ENCODE peak calls at places on chromosome 2, in ten cellular contexts. K is heart left ventricle; U is T follicular helper cell; Y is GM10248; W is iris pigment epithelial cell; R is retina; G is lower lobe of right lung; B is CD8-positive, alpha-beta memory T cell; L is kidney epithelial cell; P is A549. A is an unnamed sample.

GRCh38 chr2:168439536-168439935 is 16.5 kb upstream of the CERS6 start:
- DNase-seq in L (no peak), G (no peak), U (no peak), K (no peak), B (no peak), W (peak; percentile 47), R (no peak), Y (no peak), P (no peak), A (no peak)

GRCh38 chr2:169528271-169528701 is 18.8 kb downstream of the KLHL41 start:
- DNase-seq in B (peak; percentile 64), U (peak; percentile 60), W (peak; percentile 46), G (peak; percentile 61), P (peak; percentile 23), R (peak; percentile 56), L (peak; percentile 10), Y (peak; percentile 54), K (peak; percentile 66), A (peak; percentile 30)

GRCh38 chr2:197628043-197628500 is 47.3 kb downstream of the RFTN2 start:
- DNase-seq in R (peak; percentile 6), B (no peak), K (no peak), G (no peak), Y (no peak), L (no peak), U (no peak), P (no peak), W (peak; percentile 4), A (no peak)

GRCh38 chr2:27897755-27898154 is 7.2 kb downstream of the BABAM2 start:
- DNase-seq in G (no peak), L (no peak), B (no peak), Y (no peak), U (no peak), P (no peak), K (no peak), W (no peak), R (no peak), A (no peak)

GRCh38 chr2:239519921-239520585 is 119.2 kb upstream of the HDAC4 start:
- DNase-seq in Y (no peak), G (peak; percentile 25), R (no peak), B (no peak), W (no peak), P (no peak), K (peak; percentile 3), U (no peak), L (no peak), A (no peak)

GRCh38 chr2:2271471-2271941 is 59.6 kb downstream of the MYT1L start:
- DNase-seq in G (no peak), K (peak; percentile 57), R (no peak), L (peak; percentile 10), U (no peak), Y (no peak), W (no peak), P (no peak), B (no peak), A (no peak)

GRCh38 chr2:231614559-231615057 is 21.9 kb downstream of the TEX44 start:
- DNase-seq in W (no peak), P (no peak), Y (peak; percentile 50), U (no peak), L (no peak), K (peak; percentile 69), R (peak; percentile 91), B (no peak), G (peak; percentile 64), A (no peak)

GRCh38 chr2:15058015-15058414 is 425.5 kb downstream of the LRATD1 start:
- DNase-seq in K (no peak), Y (no peak), B (no peak), P (no peak), G (no peak), U (no peak), R (no peak), L (no peak), W (no peak), A (no peak)

GRCh38 chr2:9004338-9005204 is 1.1 kb upstream of the MBOAT2 start:
- DNase-seq in U (no peak), P (peak; percentile 30), Y (no peak), L (no peak), K (no peak), R (no peak), W (peak; percentile 80), B (no peak), G (no peak), A (no peak)

GRCh38 chr2:120670771-120671480 is 64.7 kb upstream of the GLI2 start:
- DNase-seq in W (no peak), R (no peak), L (no peak), P (no peak), K (no peak), B (no peak), G (no peak), Y (no peak), U (no peak), A (no peak)

GRCh38 chr2:12155308-12156061 is 409.1 kb downstream of the LPIN1 start:
- DNase-seq in B (no peak), G (no peak), R (no peak), P (no peak), W (peak; percentile 91), Y (no peak), L (peak; percentile 21), U (no peak), K (peak; percentile 54), A (no peak)

GRCh38 chr2:181357979-181358378 is 99.2 kb upstream of the ITGA4 start:
- DNase-seq in K (no peak), U (no peak), G (no peak), B (no peak), Y (no peak), R (no peak), P (no peak), W (no peak), L (no peak), A (no peak)

GRCh38 chr2:181785677-181786344 is 105.5 kb upstream of the NEUROD1 start:
- DNase-seq in K (no peak), L (no peak), G (no peak), R (no peak), U (no peak), W (peak; percentile 82), B (no peak), P (no peak), Y (no peak), A (peak; percentile 33)

GRCh38 chr2:76870581-76870980 is 651.6 kb downstream of the LRRTM4 start:
- DNase-seq in R (no peak), P (no peak), U (no peak), G (no peak), Y (no peak), B (no peak), L (no peak), W (peak; percentile 92), K (no peak), A (no peak)

GRCh38 chr2:40975175-40975574 is 523.3 kb upstream of the SLC8A1 start:
- DNase-seq in G (no peak), W (no peak), U (no peak), L (no peak), P (no peak), R (peak; percentile 7), K (no peak), Y (no peak), B (no peak), A (no peak)

GRCh38 chr2:207408086-207408794 is 121.5 kb upstream of the CREB1 start:
- DNase-seq in B (no peak), R (no peak), Y (no peak), P (peak; percentile 2), L (no peak), K (no peak), G (no peak), W (no peak), U (no peak), A (no peak)

GRCh38 chr2:160968183-160968582 is 192.0 kb upstream of the TANK start:
- DNase-seq in K (no peak), U (no peak), G (no peak), L (no peak), W (peak; percentile 17), P (no peak), Y (no peak), R (no peak), B (no peak), A (no peak)

GRCh38 chr2:217182996-217183395 is 323.1 kb upstream of the TNP1 start:
- DNase-seq in G (no peak), W (no peak), L (no peak), K (no peak), R (peak; percentile 38), U (no peak), P (no peak), B (no peak), Y (no peak), A (no peak)

GRCh38 chr2:18829976-18830375 is 240.6 kb upstream of the NT5C1B start:
- DNase-seq in R (no peak), G (no peak), U (no peak), B (no peak), P (no peak), K (no peak), W (peak; percentile 36), L (no peak), Y (no peak), A (no peak)

GRCh38 chr2:63057249-63058148 is 6.9 kb downstream of the OTX1 start:
- DNase-seq in Y (peak; percentile 10), W (no peak), G (no peak), U (no peak), P (no peak), K (no peak), R (peak; percentile 50), B (no peak), L (no peak), A (no peak)